ENCODE peak calls at places on chromosomes 12 and 14, in five cellular contexts. One of them, this sample, is unnamed.

GRCh38 chr14:56814468-56815074 is 4.3 kb upstream of the OTX2 start:
- DNase-seq in head of caudate nucleus: no peak
- DNase-seq in fibroblast of the conjunctiva: no peak
- DNase-seq in NCI-H748 treated with DMSO at 0.1 percent for 48 hours: no peak
- DNase-seq in A549: no peak
- DNase-seq in this sample: no peak

GRCh38 chr12:122336015-122336946 is 70.0 kb upstream of the VPS33A start:
- DNase-seq in head of caudate nucleus: no peak
- DNase-seq in fibroblast of the conjunctiva: no peak
- DNase-seq in NCI-H748 treated with DMSO at 0.1 percent for 48 hours: no peak
- DNase-seq in A549: peak
- DNase-seq in this sample: no peak

GRCh38 chr14:77275041-77275854 is 4.2 kb upstream of the NGB start:
- DNase-seq in head of caudate nucleus: no peak
- DNase-seq in fibroblast of the conjunctiva: no peak
- DNase-seq in NCI-H748 treated with DMSO at 0.1 percent for 48 hours: no peak
- DNase-seq in A549: no peak
- DNase-seq in this sample: no peak

GRCh38 chr12:69266045-69266635 is 26.8 kb downstream of the CPSF6 start:
- DNase-seq in head of caudate nucleus: no peak
- DNase-seq in fibroblast of the conjunctiva: no peak
- DNase-seq in NCI-H748 treated with DMSO at 0.1 percent for 48 hours: no peak
- DNase-seq in A549: no peak
- DNase-seq in this sample: peak

GRCh38 chr12:62317017-62317416 is 56.8 kb downstream of the USP15 start:
- DNase-seq in head of caudate nucleus: no peak
- DNase-seq in fibroblast of the conjunctiva: no peak
- DNase-seq in NCI-H748 treated with DMSO at 0.1 percent for 48 hours: no peak
- DNase-seq in A549: no peak
- DNase-seq in this sample: no peak

GRCh38 chr12:7374423-7375144 is 69.4 kb downstream of the CD163L1 start:
- DNase-seq in head of caudate nucleus: no peak
- DNase-seq in fibroblast of the conjunctiva: peak
- DNase-seq in NCI-H748 treated with DMSO at 0.1 percent for 48 hours: no peak
- DNase-seq in A549: peak
- DNase-seq in this sample: no peak

GRCh38 chr14:51661504-51661903 is 9.8 kb downstream of the FRMD6 start:
- DNase-seq in head of caudate nucleus: no peak
- DNase-seq in fibroblast of the conjunctiva: no peak
- DNase-seq in NCI-H748 treated with DMSO at 0.1 percent for 48 hours: no peak
- DNase-seq in A549: no peak
- DNase-seq in this sample: no peak

GRCh38 chr14:40629144-40629543 is 977.5 kb upstream of the LRFN5 start:
- DNase-seq in head of caudate nucleus: no peak
- DNase-seq in fibroblast of the conjunctiva: no peak
- DNase-seq in NCI-H748 treated with DMSO at 0.1 percent for 48 hours: no peak
- DNase-seq in A549: no peak
- DNase-seq in this sample: no peak

GRCh38 chr12:47757360-47757839 is 1.3 kb downstream of the RAPGEF3 start:
- DNase-seq in head of caudate nucleus: no peak
- DNase-seq in fibroblast of the conjunctiva: no peak
- DNase-seq in NCI-H748 treated with DMSO at 0.1 percent for 48 hours: no peak
- DNase-seq in A549: no peak
- DNase-seq in this sample: no peak

GRCh38 chr14:45680531-45680930 is 427.5 kb upstream of the MIS18BP1 start:
- DNase-seq in head of caudate nucleus: no peak
- DNase-seq in fibroblast of the conjunctiva: no peak
- DNase-seq in NCI-H748 treated with DMSO at 0.1 percent for 48 hours: no peak
- DNase-seq in A549: no peak
- DNase-seq in this sample: no peak

GRCh38 chr12:88595697-88596096 is 15.4 kb upstream of the KITLG start:
- DNase-seq in head of caudate nucleus: no peak
- DNase-seq in fibroblast of the conjunctiva: no peak
- DNase-seq in NCI-H748 treated with DMSO at 0.1 percent for 48 hours: no peak
- DNase-seq in A549: no peak
- DNase-seq in this sample: no peak

GRCh38 chr12:27104546-27104945 is 22.2 kb upstream of the C12orf71 start:
- DNase-seq in head of caudate nucleus: no peak
- DNase-seq in fibroblast of the conjunctiva: no peak
- DNase-seq in NCI-H748 treated with DMSO at 0.1 percent for 48 hours: no peak
- DNase-seq in A549: no peak
- DNase-seq in this sample: no peak

GRCh38 chr14:24416254-24416931 is 13.1 kb downstream of the CBLN3 start:
- DNase-seq in head of caudate nucleus: no peak
- DNase-seq in fibroblast of the conjunctiva: no peak
- DNase-seq in NCI-H748 treated with DMSO at 0.1 percent for 48 hours: no peak
- DNase-seq in A549: no peak
- DNase-seq in this sample: no peak